ENCODE peak calls at places on chromosomes 3 and 15, in ten cellular contexts. One of them, this sample, is unnamed.
A peak's percentile ranks its signal among the peaks of the same experiment; 100 is the strongest.

GRCh38 chr3:71441217-71441924 is 142.2 kb downstream of the FOXP1 start:
- DNase-seq in psoas muscle: no peak
- DNase-seq in H54: no peak
- DNase-seq in amygdala: no peak
- DNase-seq in sigmoid colon: peak; percentile 75
- DNase-seq in NCI-H2171: no peak
- DNase-seq in GM19239: no peak
- DNase-seq in stimulated activated CD4-positive, alpha-beta T cell treated with anti-CD3 and anti-CD28 coated beads, TNF-alpha, amount 100 ng/mL, for 4 hours: no peak
- DNase-seq in LoVo: no peak
- DNase-seq in foreskin fibroblast: no peak
- DNase-seq in this sample: no peak

GRCh38 chr15:74635228-74635627 is 19.6 kb downstream of the CLK3 start:
- DNase-seq in psoas muscle: peak; percentile 66
- DNase-seq in H54: peak; percentile 38
- DNase-seq in amygdala: peak; percentile 29
- DNase-seq in sigmoid colon: no peak
- DNase-seq in NCI-H2171: peak; percentile 51
- DNase-seq in GM19239: peak; percentile 71
- DNase-seq in stimulated activated CD4-positive, alpha-beta T cell treated with anti-CD3 and anti-CD28 coated beads, TNF-alpha, amount 100 ng/mL, for 4 hours: peak; percentile 59
- DNase-seq in LoVo: peak; percentile 74
- DNase-seq in foreskin fibroblast: no peak
- DNase-seq in this sample: peak; percentile 33

GRCh38 chr3:119794971-119795612 is 13.2 kb downstream of the NR1I2 start:
- DNase-seq in psoas muscle: no peak
- DNase-seq in H54: peak; percentile 30
- DNase-seq in amygdala: no peak
- DNase-seq in sigmoid colon: no peak
- DNase-seq in NCI-H2171: no peak
- DNase-seq in GM19239: no peak
- DNase-seq in stimulated activated CD4-positive, alpha-beta T cell treated with anti-CD3 and anti-CD28 coated beads, TNF-alpha, amount 100 ng/mL, for 4 hours: no peak
- DNase-seq in LoVo: peak; percentile 90
- DNase-seq in foreskin fibroblast: peak; percentile 14
- DNase-seq in this sample: no peak

GRCh38 chr15:77642793-77643430 is 10.2 kb upstream of the LINGO1 start:
- DNase-seq in psoas muscle: no peak
- DNase-seq in H54: no peak
- DNase-seq in amygdala: no peak
- DNase-seq in sigmoid colon: no peak
- DNase-seq in NCI-H2171: no peak
- DNase-seq in GM19239: no peak
- DNase-seq in stimulated activated CD4-positive, alpha-beta T cell treated with anti-CD3 and anti-CD28 coated beads, TNF-alpha, amount 100 ng/mL, for 4 hours: no peak
- DNase-seq in LoVo: no peak
- DNase-seq in foreskin fibroblast: no peak
- DNase-seq in this sample: no peak

GRCh38 chr15:67859331-67859946 is 19.6 kb upstream of the RNU6-1 start:
- DNase-seq in psoas muscle: no peak
- DNase-seq in H54: no peak
- DNase-seq in amygdala: no peak
- DNase-seq in sigmoid colon: no peak
- DNase-seq in NCI-H2171: no peak
- DNase-seq in GM19239: no peak
- DNase-seq in stimulated activated CD4-positive, alpha-beta T cell treated with anti-CD3 and anti-CD28 coated beads, TNF-alpha, amount 100 ng/mL, for 4 hours: no peak
- DNase-seq in LoVo: no peak
- DNase-seq in foreskin fibroblast: no peak
- DNase-seq in this sample: no peak

GRCh38 chr15:88621789-88622604 is 857 bp downstream of the AEN start:
- DNase-seq in psoas muscle: no peak
- DNase-seq in H54: no peak
- DNase-seq in amygdala: no peak
- DNase-seq in sigmoid colon: peak; percentile 48
- DNase-seq in NCI-H2171: no peak
- DNase-seq in GM19239: peak; percentile 45
- DNase-seq in stimulated activated CD4-positive, alpha-beta T cell treated with anti-CD3 and anti-CD28 coated beads, TNF-alpha, amount 100 ng/mL, for 4 hours: no peak
- DNase-seq in LoVo: peak; percentile 75
- DNase-seq in foreskin fibroblast: no peak
- DNase-seq in this sample: no peak

GRCh38 chr15:75361989-75362641 is 6.3 kb downstream of the MAN2C1 start:
- DNase-seq in psoas muscle: no peak
- DNase-seq in H54: no peak
- DNase-seq in amygdala: no peak
- DNase-seq in sigmoid colon: no peak
- DNase-seq in NCI-H2171: no peak
- DNase-seq in GM19239: no peak
- DNase-seq in stimulated activated CD4-positive, alpha-beta T cell treated with anti-CD3 and anti-CD28 coated beads, TNF-alpha, amount 100 ng/mL, for 4 hours: no peak
- DNase-seq in LoVo: no peak
- DNase-seq in foreskin fibroblast: no peak
- DNase-seq in this sample: no peak

GRCh38 chr3:48015451-48016182 is 599 bp downstream of the MAP4 start:
- DNase-seq in psoas muscle: no peak
- DNase-seq in H54: no peak
- DNase-seq in amygdala: no peak
- DNase-seq in sigmoid colon: no peak
- DNase-seq in NCI-H2171: no peak
- DNase-seq in GM19239: no peak
- DNase-seq in stimulated activated CD4-positive, alpha-beta T cell treated with anti-CD3 and anti-CD28 coated beads, TNF-alpha, amount 100 ng/mL, for 4 hours: no peak
- DNase-seq in LoVo: no peak
- DNase-seq in foreskin fibroblast: no peak
- DNase-seq in this sample: no peak

GRCh38 chr15:57605491-57605890 is 13.8 kb downstream of the MYZAP start:
- DNase-seq in psoas muscle: no peak
- DNase-seq in H54: no peak
- DNase-seq in amygdala: no peak
- DNase-seq in sigmoid colon: no peak
- DNase-seq in NCI-H2171: no peak
- DNase-seq in GM19239: no peak
- DNase-seq in stimulated activated CD4-positive, alpha-beta T cell treated with anti-CD3 and anti-CD28 coated beads, TNF-alpha, amount 100 ng/mL, for 4 hours: no peak
- DNase-seq in LoVo: no peak
- DNase-seq in foreskin fibroblast: no peak
- DNase-seq in this sample: no peak

GRCh38 chr15:85672338-85673097 is 122.2 kb downstream of the KLHL25 start:
- DNase-seq in psoas muscle: no peak
- DNase-seq in H54: no peak
- DNase-seq in amygdala: no peak
- DNase-seq in sigmoid colon: no peak
- DNase-seq in NCI-H2171: no peak
- DNase-seq in GM19239: no peak
- DNase-seq in stimulated activated CD4-positive, alpha-beta T cell treated with anti-CD3 and anti-CD28 coated beads, TNF-alpha, amount 100 ng/mL, for 4 hours: no peak
- DNase-seq in LoVo: no peak
- DNase-seq in foreskin fibroblast: no peak
- DNase-seq in this sample: no peak

GRCh38 chr3:106262976-106263375 is 394.2 kb upstream of the CBLB start:
- DNase-seq in psoas muscle: no peak
- DNase-seq in H54: no peak
- DNase-seq in amygdala: no peak
- DNase-seq in sigmoid colon: no peak
- DNase-seq in NCI-H2171: no peak
- DNase-seq in GM19239: no peak
- DNase-seq in stimulated activated CD4-positive, alpha-beta T cell treated with anti-CD3 and anti-CD28 coated beads, TNF-alpha, amount 100 ng/mL, for 4 hours: no peak
- DNase-seq in LoVo: no peak
- DNase-seq in foreskin fibroblast: no peak
- DNase-seq in this sample: no peak

GRCh38 chr15:71149645-71150557 is 34.6 kb downstream of the THSD4 start:
- DNase-seq in psoas muscle: no peak
- DNase-seq in H54: no peak
- DNase-seq in amygdala: no peak
- DNase-seq in sigmoid colon: no peak
- DNase-seq in NCI-H2171: no peak
- DNase-seq in GM19239: no peak
- DNase-seq in stimulated activated CD4-positive, alpha-beta T cell treated with anti-CD3 and anti-CD28 coated beads, TNF-alpha, amount 100 ng/mL, for 4 hours: no peak
- DNase-seq in LoVo: no peak
- DNase-seq in foreskin fibroblast: no peak
- DNase-seq in this sample: no peak

GRCh38 chr3:13451301-13451673 is 28.8 kb upstream of the HDAC11 start:
- DNase-seq in psoas muscle: no peak
- DNase-seq in H54: peak; percentile 16
- DNase-seq in amygdala: no peak
- DNase-seq in sigmoid colon: no peak
- DNase-seq in NCI-H2171: no peak
- DNase-seq in GM19239: no peak
- DNase-seq in stimulated activated CD4-positive, alpha-beta T cell treated with anti-CD3 and anti-CD28 coated beads, TNF-alpha, amount 100 ng/mL, for 4 hours: peak; percentile 8
- DNase-seq in LoVo: no peak
- DNase-seq in foreskin fibroblast: no peak
- DNase-seq in this sample: no peak

GRCh38 chr3:71983694-71984093 is 198.7 kb upstream of the PROK2 start:
- DNase-seq in psoas muscle: no peak
- DNase-seq in H54: no peak
- DNase-seq in amygdala: no peak
- DNase-seq in sigmoid colon: no peak
- DNase-seq in NCI-H2171: no peak
- DNase-seq in GM19239: no peak
- DNase-seq in stimulated activated CD4-positive, alpha-beta T cell treated with anti-CD3 and anti-CD28 coated beads, TNF-alpha, amount 100 ng/mL, for 4 hours: no peak
- DNase-seq in LoVo: no peak
- DNase-seq in foreskin fibroblast: no peak
- DNase-seq in this sample: no peak

GRCh38 chr15:40957581-40958051 is 4.3 kb downstream of the CHAC1 start:
- DNase-seq in psoas muscle: peak; percentile 81
- DNase-seq in H54: no peak
- DNase-seq in amygdala: no peak
- DNase-seq in sigmoid colon: peak; percentile 96
- DNase-seq in NCI-H2171: peak; percentile 72
- DNase-seq in GM19239: no peak
- DNase-seq in stimulated activated CD4-positive, alpha-beta T cell treated with anti-CD3 and anti-CD28 coated beads, TNF-alpha, amount 100 ng/mL, for 4 hours: no peak
- DNase-seq in LoVo: no peak
- DNase-seq in foreskin fibroblast: no peak
- DNase-seq in this sample: peak; percentile 74

This sample was measured in SHP77 treated with DMSO at 0.1 percent for 48 hours.